ENCODE peak calls at places on chromosomes 3 and 15, in five cellular contexts. J is B cell; P is RWPE2; I is fibroblast of lung; D is CD8-positive, alpha-beta T cell. G is an unnamed sample.

GRCh38 chr3:169764164-169764452 is 752 bp downstream of the TERC start:
- DNase-seq in D (no peak), P (no peak), I (peak), J (no peak), G (peak)

GRCh38 chr3:25235471-25235870 is 192.6 kb upstream of the RARB start:
- DNase-seq in P (no peak), J (no peak), I (no peak), D (no peak), G (peak)

GRCh38 chr15:51861557-51862350 is 32.3 kb downstream of the TMOD3 start:
- DNase-seq in D (peak), I (no peak), P (no peak), J (no peak), G (no peak)

GRCh38 chr15:72685925-72686794 is at the start of the genes BBS4 and HIGD2B:
- DNase-seq in D (peak), J (peak), I (peak), P (peak), G (peak)

GRCh38 chr3:194070634-194071409 is 65.1 kb upstream of the HES1 start:
- DNase-seq in I (peak), D (peak), J (peak), P (peak), G (peak)

GRCh38 chr3:51712963-51713362 is 6.1 kb downstream of the GRM2 start:
- DNase-seq in I (no peak), P (peak), J (no peak), D (no peak), G (no peak)

GRCh38 chr3:126781889-126782491 is 78.0 kb downstream of the CHCHD6 start:
- DNase-seq in I (peak), D (no peak), P (no peak), J (no peak), G (peak)

GRCh38 chr3:108569336-108569735 is 19.9 kb downstream of the CIP2A start:
- DNase-seq in J (no peak), I (no peak), P (no peak), D (no peak), G (no peak)

GRCh38 chr15:43789409-43789808 is 2.7 kb upstream of the SERF2 start:
- DNase-seq in P (no peak), D (no peak), I (no peak), J (peak), G (no peak)

GRCh38 chr15:73906346-73907017 is 19.8 kb upstream of the LOXL1 start:
- DNase-seq in I (peak), P (no peak), J (no peak), D (no peak), G (peak)

GRCh38 chr3:124916837-124917409 is 17.6 kb downstream of the MUC13 start:
- DNase-seq in D (no peak), J (no peak), I (no peak), P (no peak), G (no peak)

GRCh38 chr15:22887157-22887951 is 48.9 kb downstream of the NIPA2 start:
- DNase-seq in D (no peak), I (peak), J (no peak), P (peak), G (peak)

GRCh38 chr15:39745415-39745814 is 37.2 kb downstream of the FSIP1 start:
- DNase-seq in J (no peak), P (no peak), I (no peak), D (no peak), G (no peak)

GRCh38 chr3:17110665-17111396 is 226.1 kb downstream of the PLCL2 start:
- DNase-seq in P (no peak), D (no peak), I (no peak), J (no peak), G (no peak)

GRCh38 chr3:58082047-58082446 is 73.8 kb downstream of the FLNB start:
- DNase-seq in D (peak), P (no peak), I (peak), J (no peak), G (peak)

GRCh38 chr15:89746386-89746974 is 4.6 kb downstream of the MESP1 start:
- DNase-seq in D (no peak), I (no peak), J (no peak), P (no peak), G (peak)

GRCh38 chr3:71454513-71455423 is 128.8 kb downstream of the FOXP1 start:
- DNase-seq in J (no peak), I (no peak), P (no peak), D (peak), G (no peak)

GRCh38 chr15:40789119-40789518 is 17.8 kb upstream of the ZFYVE19 start:
- DNase-seq in D (no peak), J (no peak), P (no peak), I (no peak), G (no peak)

GRCh38 chr3:170740726-170741591 is 129.0 kb downstream of the RPL22L1 start:
- DNase-seq in J (no peak), P (peak), D (no peak), I (peak), G (peak)

GRCh38 chr3:9901967-9902366 is 681 bp upstream of the IL17RE start:
- DNase-seq in D (no peak), J (no peak), P (no peak), I (no peak), G (no peak)

GRCh38 chr3:40911264-40911663 is 288.0 kb upstream of the CTNNB1 start:
- DNase-seq in D (no peak), I (no peak), J (no peak), P (no peak), G (peak)

GRCh38 chr15:33735637-33736247 is 232.6 kb upstream of the CHRM5 start:
- DNase-seq in I (peak), J (no peak), P (no peak), D (no peak), G (peak)

GRCh38 chr15:97904196-97904572 is 56.3 kb upstream of the ARRDC4 start:
- DNase-seq in I (peak), D (no peak), J (no peak), P (peak), G (peak)

GRCh38 chr15:98609144-98609852 is 39.0 kb upstream of the IGF1R start:
- DNase-seq in J (no peak), I (peak), D (no peak), P (peak), G (peak)

GRCh38 chr3:37324752-37325407 is 150.5 kb upstream of the LRRFIP2 start:
- DNase-seq in P (no peak), D (no peak), I (peak), J (no peak), G (peak)

GRCh38 chr15:51367322-51367976 is 26.0 kb downstream of the GLDN start:
- DNase-seq in P (no peak), I (no peak), J (no peak), D (no peak), G (peak)

GRCh38 chr15:78317145-78317836 is 17.9 kb upstream of the SKIC8 start:
- DNase-seq in J (no peak), D (no peak), I (peak), P (no peak), G (no peak)

GRCh38 chr3:81651139-81651538 is 110.3 kb downstream of the GBE1 start:
- DNase-seq in D (no peak), P (no peak), I (no peak), J (no peak), G (no peak)

GRCh38 chr3:193310914-193311723 is 67.4 kb downstream of the ATP13A5 start:
- DNase-seq in J (no peak), D (no peak), I (no peak), P (no peak), G (no peak)

GRCh38 chr3:193865879-193866480 is 270.0 kb upstream of the HES1 start:
- DNase-seq in J (no peak), D (no peak), I (no peak), P (no peak), G (no peak)

GRCh38 chr15:70071799-70072198 is 25.9 kb downstream of the TLE3 start:
- DNase-seq in J (no peak), P (no peak), D (no peak), I (no peak), G (no peak)

GRCh38 chr3:19348929-19349564 is 200.7 kb downstream of the KCNH8 start:
- DNase-seq in P (no peak), J (peak), I (peak), D (no peak), G (peak)

GRCh38 chr3:56986347-56986746 is 74.1 kb upstream of the SPATA12 start:
- DNase-seq in D (no peak), J (no peak), P (no peak), I (no peak), G (no peak)

GRCh38 chr3:56985460-56986327 is 74.8 kb upstream of the SPATA12 start:
- DNase-seq in I (peak), P (no peak), J (no peak), D (no peak), G (no peak)

GRCh38 chr3:56988458-56988857 is 72.0 kb upstream of the SPATA12 start:
- DNase-seq in D (no peak), P (no peak), J (no peak), I (no peak), G (no peak)

GRCh38 chr3:56988874-56989433 is 71.5 kb upstream of the SPATA12 start:
- DNase-seq in D (peak), I (peak), P (no peak), J (peak), G (peak)

GRCh38 chr3:56987238-56987932 is 73.1 kb upstream of the SPATA12 start:
- DNase-seq in I (no peak), D (no peak), P (no peak), J (no peak), G (peak)
- TF ChIP-seq CTCF in I (no peak), D (no peak), P (no peak), J (peak), G (peak)

DNA sequence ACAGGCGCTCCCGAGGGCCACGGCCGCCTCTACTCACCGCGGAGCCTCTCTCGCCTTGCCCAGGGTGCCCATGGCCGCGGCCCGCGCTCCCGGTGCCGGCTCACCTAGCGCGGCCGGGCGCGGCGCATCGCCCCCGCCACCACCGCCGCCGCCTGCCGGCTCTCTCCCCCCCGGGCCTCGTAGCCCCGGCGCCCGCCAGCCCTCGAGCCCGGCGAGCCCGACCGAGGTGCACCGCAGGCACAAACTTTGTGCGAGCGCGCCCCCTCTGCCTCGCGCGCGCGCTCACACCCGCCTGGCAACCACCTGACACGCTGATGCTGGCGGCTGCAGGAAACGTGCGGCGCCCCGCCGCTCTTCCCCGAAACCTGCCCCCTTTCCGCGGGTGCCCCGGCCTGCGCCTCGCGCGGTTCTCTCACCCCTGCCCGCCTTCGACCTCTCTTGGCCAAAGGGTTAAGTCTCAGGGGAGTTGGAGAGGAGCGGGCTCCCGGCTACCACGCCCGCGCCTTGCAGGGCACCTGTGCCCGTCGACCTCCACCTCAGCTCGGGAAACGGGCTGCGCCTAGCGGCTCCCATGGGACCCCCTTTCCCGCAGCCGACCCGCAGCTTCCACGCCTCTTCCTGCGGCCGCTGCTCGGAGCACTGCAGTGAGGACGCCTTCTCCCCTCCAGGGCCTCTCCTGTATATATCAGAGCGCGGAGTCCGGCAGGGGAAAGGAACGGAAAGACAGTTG is at the start of gene RASGRP1:
- DNase-seq in J (peak), D (peak), P (no peak), I (peak), G (peak)
- TF ChIP-seq CTCF in J (no peak), D (no peak), P (peak), I (no peak), G (peak)

DNA sequence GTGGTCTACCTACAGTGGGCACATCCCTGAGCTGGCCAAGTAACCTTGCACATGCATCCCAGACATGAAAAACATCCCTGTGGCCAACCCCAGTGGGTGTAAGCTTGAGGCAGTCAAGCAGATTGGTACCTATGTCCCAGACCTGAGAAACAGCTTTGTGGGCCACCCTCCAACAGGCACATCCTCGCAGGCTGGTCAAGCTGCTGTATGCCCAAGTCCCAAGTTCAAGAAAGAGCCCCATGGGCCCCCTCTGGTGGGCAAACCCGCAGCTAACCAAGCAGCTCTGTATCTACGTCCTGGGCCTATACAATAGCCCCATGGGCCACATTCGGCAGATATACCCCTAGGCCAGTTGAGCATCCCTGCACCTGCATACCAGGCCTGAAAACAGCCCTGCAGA is 186.3 kb upstream of the GPR149 start:
- DNase-seq in D (no peak), J (no peak), I (no peak), P (no peak), G (no peak)
- TF ChIP-seq CTCF in D (no peak), J (no peak), I (no peak), P (no peak), G (no peak)

DNA sequence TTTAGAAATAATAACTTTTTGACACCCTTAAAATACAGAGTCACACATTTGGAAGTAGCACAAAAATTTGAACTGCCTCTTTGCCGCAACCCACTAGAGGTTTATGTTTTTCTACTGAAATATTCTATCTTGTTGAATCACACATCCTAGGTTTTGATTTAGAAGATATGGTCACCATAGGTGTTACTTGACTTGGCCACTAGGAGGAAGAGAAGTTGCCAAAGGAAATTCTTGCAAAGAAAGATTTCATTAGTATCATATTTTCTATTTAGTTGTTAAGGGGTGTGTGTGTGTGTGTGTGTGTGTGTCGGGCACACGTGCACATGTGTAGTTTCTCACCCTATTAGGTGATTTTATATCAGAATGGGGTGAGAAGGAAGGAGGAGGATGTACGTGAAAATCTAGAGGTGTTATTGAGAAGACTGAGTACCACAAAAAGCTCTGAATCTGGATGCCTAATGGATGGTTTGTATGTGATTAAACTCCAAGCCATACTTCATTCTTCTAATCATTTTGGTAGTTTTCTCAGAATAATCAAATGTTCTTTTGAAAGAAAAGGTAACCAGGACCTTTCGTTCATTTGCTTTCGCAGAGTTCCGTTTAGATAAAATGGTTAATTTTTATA is 31.5 kb downstream of the ZFAND6 start:
- DNase-seq in D (no peak), I (no peak), P (no peak), J (no peak), G (peak)
- TF ChIP-seq CTCF in D (peak), I (peak), P (peak), J (peak), G (peak)

GRCh38 chr3:173411288-173412064 is 13.9 kb downstream of the NLGN1 start:
- DNase-seq in J (no peak), D (no peak), I (peak), P (no peak), G (peak)
- TF ChIP-seq CTCF in J (no peak), D (no peak), I (peak), P (peak), G (peak)

GRCh38 chr15:66252411-66253295 is 897 bp downstream of the MEGF11 start:
- DNase-seq in P (no peak), I (peak), J (no peak), D (peak), G (peak)
- TF ChIP-seq CTCF in P (peak), I (peak), J (peak), D (peak), G (peak)

G was measured in choroid plexus epithelial cell.